ENCODE peak calls at places on chromosomes 7 and 10, in five cellular contexts. I is GM12892, C is Panc1, M is esophagus muscularis mucosa, O is endothelial cell of umbilical vein. B is an unnamed sample.

GRCh38 chr7:150503581-150503980 is 11.1 kb upstream of the GIMAP7 start:
- DNase-seq in I (no peak), C (no peak), M (no peak), O (no peak), B (no peak)

GRCh38 chr7:2403718-2404648 is 572 bp downstream of the CHST12 start:
- DNase-seq in I (no peak), C (no peak), M (no peak), O (peak), B (no peak)

GRCh38 chr10:76469675-76470074 is 1038.3 kb downstream of the LRMDA start:
- DNase-seq in I (no peak), C (no peak), M (no peak), O (no peak), B (no peak)

GRCh38 chr10:454860-455259 is 234.6 kb downstream of the DIP2C start:
- DNase-seq in I (no peak), C (peak), M (no peak), O (peak), B (no peak)

GRCh38 chr7:22695476-22696132 is 31.4 kb upstream of the IL6 start:
- DNase-seq in I (no peak), C (no peak), M (no peak), O (no peak), B (no peak)

GRCh38 chr10:47255033-47255813 is 44.8 kb upstream of the GDF10 start:
- DNase-seq in I (no peak), C (no peak), M (no peak), O (no peak), B (no peak)

GRCh38 chr10:103636996-103637395 is 143.5 kb downstream of the NEURL1 start:
- DNase-seq in I (no peak), C (no peak), M (no peak), O (no peak), B (no peak)

GRCh38 chr7:111784311-111784710 is 222.0 kb upstream of the IMMP2L start:
- DNase-seq in I (no peak), C (no peak), M (no peak), O (no peak), B (no peak)

GRCh38 chr10:90125406-90125805 is 424.0 kb downstream of the KIF20B start:
- DNase-seq in I (no peak), C (no peak), M (no peak), O (no peak), B (no peak)

DNA sequence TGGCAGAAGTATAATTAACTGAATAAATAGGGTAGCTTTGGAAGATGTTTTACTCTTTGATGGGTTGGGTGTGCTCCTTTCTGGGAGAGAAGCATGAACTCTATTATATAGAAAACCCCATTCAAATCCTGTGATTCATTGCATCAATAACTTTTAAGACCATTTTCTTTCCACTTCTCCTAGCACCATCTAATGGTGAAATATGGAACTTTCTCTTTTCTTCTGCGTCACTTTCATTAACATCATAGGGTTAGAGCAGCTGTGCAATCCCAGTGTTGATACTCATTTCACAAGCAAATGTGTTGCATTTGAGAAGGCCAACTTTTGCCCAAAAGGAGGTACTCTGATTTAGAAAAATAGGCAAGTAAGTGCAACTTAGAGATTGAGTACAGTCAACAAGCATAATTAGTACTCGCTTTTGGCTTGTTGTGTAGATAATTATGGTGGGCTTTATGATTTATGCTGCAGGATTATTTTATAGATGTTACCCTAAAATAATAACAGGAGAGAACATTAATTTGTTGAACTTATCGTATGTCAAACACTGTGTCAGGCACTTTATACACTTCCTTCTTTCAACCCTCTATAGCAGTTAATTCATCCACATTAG is 92.9 kb downstream of the CPED1 start:
- DNase-seq in I (no peak), C (peak), M (no peak), O (peak), B (no peak)
- TF ChIP-seq POLR2AphosphoS5 in I (no peak), C (no peak), M (no peak), O (no peak), B (no peak)

GRCh38 chr10:18607503-18607902 is 43.9 kb downstream of the NSUN6 start:
- DNase-seq in I (no peak), C (no peak), M (no peak), O (peak), B (no peak)
- TF ChIP-seq POLR2AphosphoS5 in I (no peak), C (no peak), M (no peak), O (no peak), B (no peak)

GRCh38 chr7:130008941-130009847 is 42.0 kb downstream of the ZC3HC1 start:
- DNase-seq in I (no peak), C (peak), M (no peak), O (peak), B (no peak)
- TF ChIP-seq POLR2AphosphoS5 in I (no peak), C (no peak), M (peak), O (peak), B (no peak)

DNA sequence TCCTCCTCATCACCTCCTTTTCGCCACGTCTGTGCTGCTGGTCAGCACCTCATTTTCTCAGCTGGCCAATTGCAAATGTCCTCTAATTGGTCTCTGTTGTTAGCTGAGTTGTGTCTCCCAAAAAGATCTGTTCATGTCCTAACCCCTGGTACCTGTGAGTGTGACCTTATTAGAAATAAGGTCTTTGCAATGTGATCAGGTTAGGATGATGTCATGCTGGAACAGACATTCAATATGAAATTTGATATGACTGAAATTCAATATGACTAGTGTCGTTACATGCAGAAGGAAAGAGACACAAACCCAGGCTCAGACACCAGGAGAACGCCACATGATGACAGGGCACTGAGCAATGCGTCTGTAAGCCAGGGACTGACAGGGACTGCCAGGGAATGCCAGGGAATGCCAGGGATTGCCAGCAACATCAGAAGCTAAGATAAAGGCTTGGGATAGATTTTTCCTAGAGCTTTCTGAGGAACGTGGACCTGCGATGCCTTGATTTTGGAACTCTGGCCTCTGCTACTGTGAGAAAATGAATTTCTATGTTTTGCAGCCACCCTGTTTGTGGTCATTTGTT is 77.5 kb upstream of the CXCL12 start:
- DNase-seq in I (no peak), C (no peak), M (peak), O (no peak), B (no peak)
- TF ChIP-seq POLR2AphosphoS5 in I (no peak), C (no peak), M (no peak), O (no peak), B (no peak)

GRCh38 chr10:95518455-95519131 is 42.6 kb downstream of the SORBS1 start:
- DNase-seq in I (no peak), C (no peak), M (no peak), O (no peak), B (no peak)
- TF ChIP-seq POLR2AphosphoS5 in I (no peak), C (no peak), M (peak), O (no peak), B (no peak)

DNA sequence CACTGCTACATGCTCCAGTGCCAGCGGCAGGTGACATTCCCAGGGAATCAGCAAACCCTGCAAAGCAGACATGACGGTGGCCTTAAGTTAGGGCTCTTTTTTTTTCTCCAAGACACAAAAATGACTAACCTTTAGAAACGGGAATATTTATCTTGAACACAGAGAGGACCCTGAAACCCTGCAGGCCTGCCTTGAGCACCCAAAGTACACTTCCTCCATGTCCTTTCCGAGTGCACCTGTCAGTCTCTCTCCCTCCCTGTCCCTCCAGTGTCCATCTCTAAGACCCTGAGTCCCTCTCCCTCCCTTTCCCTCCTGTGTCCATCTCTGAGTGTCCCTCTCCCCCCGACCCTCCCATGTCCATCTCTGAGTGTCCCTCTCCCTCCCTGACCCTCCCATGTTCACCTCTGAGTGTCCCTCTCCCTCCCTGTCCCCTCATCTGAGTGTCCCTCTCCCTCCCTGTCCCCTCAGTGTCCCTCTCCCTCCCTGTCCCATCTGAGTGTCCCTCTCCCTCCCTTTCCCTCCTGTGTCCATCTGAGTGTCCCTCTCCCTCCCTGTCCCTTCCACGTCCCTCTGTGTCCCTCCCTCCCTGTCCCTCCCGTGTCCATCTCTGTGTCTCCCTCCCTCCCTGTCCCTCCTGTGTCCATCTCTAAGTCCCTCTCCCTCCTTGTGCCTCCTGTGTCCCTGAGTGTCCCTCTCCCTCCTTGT is 51.2 kb upstream of the CAMK2B start:
- DNase-seq in I (no peak), C (no peak), M (peak), O (no peak), B (no peak)
- TF ChIP-seq POLR2AphosphoS5 in I (no peak), C (no peak), M (no peak), O (no peak), B (no peak)

GRCh38 chr10:113080621-113081229 is 130.7 kb downstream of the TCF7L2 start:
- DNase-seq in I (no peak), C (no peak), M (no peak), O (no peak), B (no peak)
- TF ChIP-seq POLR2AphosphoS5 in I (no peak), C (no peak), M (no peak), O (no peak), B (no peak)

GRCh38 chr10:102491136-102491535 is 11.4 kb downstream of the ACTR1A start:
- DNase-seq in I (no peak), C (no peak), M (no peak), O (no peak), B (no peak)

GRCh38 chr10:102493771-102494170 is 8.7 kb downstream of the ACTR1A start:
- DNase-seq in I (no peak), C (no peak), M (no peak), O (no peak), B (no peak)

GRCh38 chr10:102492344-102492939 is 10.1 kb downstream of the ACTR1A start:
- DNase-seq in I (no peak), C (no peak), M (no peak), O (no peak), B (no peak)

GRCh38 chr10:102497545-102497944 is 5.0 kb downstream of the ACTR1A start:
- DNase-seq in I (no peak), C (no peak), M (no peak), O (no peak), B (no peak)

DNA sequence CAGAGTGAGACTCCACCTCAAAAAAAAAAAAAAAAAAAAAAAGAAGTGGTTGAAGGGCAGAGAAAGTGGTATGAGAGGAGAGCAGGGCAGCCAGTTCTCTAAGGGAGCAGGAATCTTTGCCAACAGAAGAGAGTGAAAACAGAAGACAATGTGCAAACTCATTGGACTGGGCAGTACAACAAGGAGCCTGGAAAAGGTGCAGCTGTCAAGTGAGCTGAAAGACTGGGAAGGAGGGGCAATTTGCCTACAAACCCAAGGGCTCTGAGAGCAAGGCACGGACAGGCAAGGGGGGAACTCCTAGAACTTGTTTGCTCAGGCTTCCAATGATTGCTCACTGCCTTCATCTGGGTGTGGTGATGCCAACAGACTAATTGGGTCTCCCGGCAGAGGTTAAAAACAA is 9.5 kb downstream of the ACTR1A start:
- DNase-seq in I (no peak), C (no peak), M (no peak), O (no peak), B (no peak)
- TF ChIP-seq POLR2AphosphoS5 in I (no peak), C (no peak), M (peak), O (no peak), B (no peak)